ENCODE peak calls at places on chromosomes 11 and 22, in six cellular contexts. L is nucleus accumbens; Z is stimulated activated CD4-positive, alpha-beta T cell treated with anti-CD3 and anti-CD28 coated beads, Interleukin-4, amount 100 ng/mL, for 4 hours; N is GM12865; S is upper lobe of left lung; I is esophagus squamous epithelium. J is an unnamed sample.

GRCh38 chr11:120205596-120206161 is 5.2 kb upstream of the OAF start:
- DNase-seq in L (no peak), Z (no peak), N (no peak), S (no peak), I (no peak), J (no peak)

GRCh38 chr11:112968988-112969714 is 7.9 kb downstream of the NCAM1 start:
- DNase-seq in L (no peak), Z (no peak), N (no peak), S (no peak), I (no peak), J (no peak)

GRCh38 chr11:125164422-125165110 is at the start of gene PKNOX2:
- DNase-seq in L (peak), Z (peak), N (peak), S (peak), I (no peak), J (no peak)

GRCh38 chr11:108135845-108136599 is 14.7 kb downstream of the ACAT1 start:
- DNase-seq in L (no peak), Z (peak), N (peak), S (no peak), I (no peak), J (no peak)

GRCh38 chr11:15884792-15885540 is 471.4 kb downstream of the SOX6 start:
- DNase-seq in L (no peak), Z (no peak), N (no peak), S (no peak), I (no peak), J (no peak)

GRCh38 chr22:42915980-42916765 is 59.1 kb upstream of the ARFGAP3 start:
- DNase-seq in L (no peak), Z (no peak), N (no peak), S (no peak), I (no peak), J (no peak)

GRCh38 chr11:11502303-11502828 is 119.4 kb downstream of the GALNT18 start:
- DNase-seq in L (no peak), Z (no peak), N (no peak), S (no peak), I (no peak), J (no peak)

GRCh38 chr11:67438121-67438902 is 830 bp upstream of the PTPRCAP start:
- DNase-seq in L (no peak), Z (peak), N (peak), S (no peak), I (no peak), J (no peak)

GRCh38 chr22:23216331-23217170 is 36.2 kb downstream of the BCR start:
- DNase-seq in L (no peak), Z (peak), N (peak), S (no peak), I (no peak), J (no peak)

GRCh38 chr11:97502201-97502600 is 1112.4 kb downstream of the JRKL start:
- DNase-seq in L (no peak), Z (no peak), N (no peak), S (no peak), I (no peak), J (no peak)

GRCh38 chr11:111846640-111847039 is 24.7 kb downstream of the ALG9 start:
- DNase-seq in L (peak), Z (no peak), N (no peak), S (no peak), I (no peak), J (no peak)

GRCh38 chr22:44648085-44648820 is 53.8 kb upstream of the PRR5 start:
- DNase-seq in L (no peak), Z (no peak), N (no peak), S (no peak), I (no peak), J (no peak)

GRCh38 chr22:46104170-46104880 is 46.0 kb upstream of the PPARA start:
- DNase-seq in L (peak), Z (no peak), N (no peak), S (no peak), I (no peak), J (no peak)

GRCh38 chr22:30247974-30248373 is 1.4 kb upstream of the LIF start:
- DNase-seq in L (no peak), Z (no peak), N (no peak), S (no peak), I (no peak), J (no peak)

GRCh38 chr22:43530864-43531201 is 119.0 kb downstream of the MPPED1 start:
- DNase-seq in L (no peak), Z (no peak), N (no peak), S (no peak), I (no peak), J (peak)

GRCh38 chr11:69905611-69906452 is 86.6 kb upstream of the FGF3 start:
- DNase-seq in L (no peak), Z (no peak), N (no peak), S (no peak), I (no peak), J (no peak)

GRCh38 chr22:23700706-23701105 is 9.9 kb downstream of the RGL4 start:
- DNase-seq in L (no peak), Z (no peak), N (no peak), S (no peak), I (no peak), J (no peak)

GRCh38 chr11:119863236-119863635 is 134.2 kb upstream of the NECTIN1 start:
- DNase-seq in L (no peak), Z (no peak), N (no peak), S (no peak), I (no peak), J (no peak)

GRCh38 chr11:57399221-57399620 is 8.8 kb upstream of the PRG2 start:
- DNase-seq in L (no peak), Z (no peak), N (no peak), S (no peak), I (no peak), J (no peak)

GRCh38 chr11:2512431-2513407 is 67.9 kb downstream of the KCNQ1 start:
- DNase-seq in L (no peak), Z (no peak), N (no peak), S (peak), I (no peak), J (no peak)

GRCh38 chr22:27195104-27195503 is 537.7 kb downstream of the MIAT start:
- DNase-seq in L (no peak), Z (no peak), N (no peak), S (no peak), I (no peak), J (no peak)

GRCh38 chr11:64776875-64777274 is 1.5 kb downstream of the SF1 start:
- DNase-seq in L (no peak), Z (no peak), N (no peak), S (no peak), I (no peak), J (no peak)

GRCh38 chr11:122977455-122978302 is 4.0 kb downstream of the BSX start:
- DNase-seq in L (no peak), Z (no peak), N (no peak), S (no peak), I (no peak), J (no peak)

GRCh38 chr11:2770556-2771301 is 70.9 kb upstream of the KCNQ1OT1 start:
- DNase-seq in L (no peak), Z (no peak), N (no peak), S (peak), I (no peak), J (no peak)

GRCh38 chr11:131906963-131907362 is 536.5 kb downstream of the NTM start:
- DNase-seq in L (peak), Z (no peak), N (no peak), S (no peak), I (no peak), J (no peak)

GRCh38 chr11:125701858-125702621 is 21.4 kb upstream of the ACRV1 start:
- DNase-seq in L (no peak), Z (no peak), N (no peak), S (no peak), I (no peak), J (no peak)

GRCh38 chr11:1734571-1735081 is 15.8 kb downstream of the IFITM10 start:
- DNase-seq in L (no peak), Z (no peak), N (no peak), S (no peak), I (no peak), J (no peak)

J was measured in keratinocyte.